ENCODE peak calls at places on chromosomes 1 and 21, in nine cellular contexts. U is tibial nerve; W is GM23248; F is lower lobe of right lung; T is CD8-positive, alpha-beta T cell; I is esophagus squamous epithelium; J is colonic mucosa; K is adrenal gland; O is fibroblast of lung. G is an unnamed sample. For H3K4me1, the result is how much of the 10 kb centered on the place peaks cover.

GRCh38 chr1:28580706-28581530 is 11.1 kb upstream of the RAB42 start:
- DNase-seq in U (no peak), W (peak), F (peak), T (peak), I (no peak), J (peak), K (peak), O (peak), G (no peak)

GRCh38 chr21:36959020-36959835 is 7.2 kb downstream of the HLCS start:
- DNase-seq in U (no peak), W (no peak), F (no peak), T (no peak), I (no peak), J (no peak), K (no peak), O (no peak), G (no peak)

GRCh38 chr1:111099289-111099688 is 40.6 kb downstream of the DRAM2 start:
- DNase-seq in U (no peak), W (no peak), F (no peak), T (no peak), I (no peak), J (no peak), K (no peak), O (no peak), G (no peak)

GRCh38 chr1:118217073-118217620 is 32.1 kb upstream of the SPAG17 start:
- DNase-seq in U (no peak), W (no peak), F (no peak), T (no peak), I (no peak), J (no peak), K (no peak), O (no peak), G (no peak)

GRCh38 chr1:9331016-9331415 is 38.3 kb downstream of the SPSB1 start:
- DNase-seq in U (no peak), W (no peak), F (no peak), T (no peak), I (no peak), J (peak), K (no peak), O (no peak), G (no peak)

GRCh38 chr1:17953921-17954320 is 153.7 kb upstream of the IGSF21 start:
- DNase-seq in U (no peak), W (no peak), F (no peak), T (no peak), I (no peak), J (no peak), K (no peak), O (no peak), G (no peak)

GRCh38 chr1:109151146-109151545 is 37.2 kb downstream of the ELAPOR1 start:
- DNase-seq in U (no peak), W (peak), F (no peak), T (no peak), I (no peak), J (peak), K (peak), O (peak), G (peak)

GRCh38 chr1:172948457-172948856 is 102.3 kb downstream of the TNFSF18 start:
- DNase-seq in U (no peak), W (peak), F (no peak), T (no peak), I (no peak), J (no peak), K (no peak), O (peak), G (no peak)

GRCh38 chr1:97308131-97308530 is 586.5 kb downstream of the PTBP2 start:
- DNase-seq in U (no peak), W (peak), F (no peak), T (no peak), I (no peak), J (no peak), K (no peak), O (peak), G (no peak)

GRCh38 chr1:209893751-209894150 is 44.3 kb upstream of the SYT14 start:
- DNase-seq in U (no peak), W (no peak), F (no peak), T (no peak), I (no peak), J (no peak), K (no peak), O (no peak), G (no peak)

GRCh38 chr1:203273869-203274602 is 31.3 kb upstream of the BTG2 start:
- DNase-seq in U (no peak), W (no peak), F (peak), T (no peak), I (no peak), J (peak), K (peak), O (no peak), G (peak)

GRCh38 chr1:14679027-14679688 is 80.7 kb downstream of the KAZN start:
- DNase-seq in U (no peak), W (no peak), F (no peak), T (no peak), I (no peak), J (no peak), K (no peak), O (no peak), G (no peak)

GRCh38 chr1:45929257-45929687 is 125.9 kb downstream of the MAST2 start:
- DNase-seq in U (no peak), W (peak), F (no peak), T (no peak), I (no peak), J (no peak), K (peak), O (peak), G (no peak)

GRCh38 chr1:201999625-202000238 is 10.7 kb upstream of the ELF3 start:
- DNase-seq in U (no peak), W (peak), F (no peak), T (no peak), I (no peak), J (no peak), K (no peak), O (peak), G (no peak)

GRCh38 chr1:31036749-31037500 is 28.6 kb downstream of the PUM1 start:
- DNase-seq in U (no peak), W (peak), F (no peak), T (no peak), I (no peak), J (no peak), K (no peak), O (peak), G (no peak)

GRCh38 chr1:172286629-172287076 is 133.8 kb upstream of the C1orf105 start:
- DNase-seq in U (peak), W (peak), F (no peak), T (no peak), I (no peak), J (no peak), K (peak), O (peak), G (peak)

GRCh38 chr21:43865471-43866181 is 603 bp downstream of the AGPAT3 start:
- DNase-seq in U (no peak), W (peak), F (peak), T (peak), I (no peak), J (peak), K (peak), O (peak), G (peak)

GRCh38 chr1:12345350-12346217 is 115.8 kb downstream of the VPS13D start:
- DNase-seq in U (no peak), W (no peak), F (no peak), T (peak), I (no peak), J (peak), K (no peak), O (no peak), G (no peak)

DNA sequence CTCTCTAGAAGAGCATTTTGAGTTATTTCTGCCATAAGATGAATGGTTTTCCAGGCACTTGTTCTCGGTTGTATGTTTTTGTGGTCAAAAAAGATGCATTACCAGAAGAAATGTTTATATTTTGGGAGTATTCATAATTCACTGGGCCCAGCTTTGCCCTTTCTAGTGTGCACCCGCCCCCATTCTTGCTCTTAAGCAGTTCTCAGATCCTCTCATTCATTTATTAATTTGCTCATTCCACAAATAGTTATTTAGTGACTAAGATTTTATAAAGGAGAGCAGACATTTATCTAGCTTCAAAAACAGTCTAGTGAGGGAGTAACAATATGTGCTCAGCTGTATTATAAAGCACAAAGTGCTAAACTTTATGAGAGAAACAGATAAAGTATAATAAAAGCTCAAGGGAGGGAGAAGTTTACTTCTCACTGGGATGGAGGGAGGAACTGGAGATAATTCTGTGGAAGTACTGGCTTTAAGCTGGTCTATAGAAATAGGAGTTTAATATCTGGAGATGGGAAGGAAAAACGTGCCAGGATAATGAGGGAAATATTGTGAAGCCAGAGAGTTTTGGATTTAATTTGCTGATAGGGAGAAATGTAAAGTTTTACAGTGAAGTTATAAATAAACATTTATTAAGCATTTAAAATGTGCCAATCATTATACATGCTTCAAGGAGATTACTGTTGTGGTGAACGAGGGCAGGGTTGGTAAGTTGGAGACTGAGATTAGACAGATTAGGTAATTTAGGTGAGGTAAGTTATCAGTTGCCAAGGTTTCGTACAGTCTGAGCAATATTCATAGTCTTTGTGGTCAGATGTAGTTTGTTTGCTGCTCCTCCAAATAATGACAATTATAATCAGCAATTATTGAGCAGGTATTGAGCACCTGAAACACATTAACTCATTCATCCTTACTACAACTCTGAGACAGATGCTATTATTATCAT is 9.1 kb upstream of the MACF1 start:
- DNase-seq in U (no peak), W (peak), F (no peak), T (peak), I (no peak), J (no peak), K (no peak), O (peak), G (no peak)
- H3K4me1 ChIP-seq in U (under half), W (half or more), F (half or more), T (half or more), I (half or more), J (under half), K (half or more), O (under half), G (under half)

DNA sequence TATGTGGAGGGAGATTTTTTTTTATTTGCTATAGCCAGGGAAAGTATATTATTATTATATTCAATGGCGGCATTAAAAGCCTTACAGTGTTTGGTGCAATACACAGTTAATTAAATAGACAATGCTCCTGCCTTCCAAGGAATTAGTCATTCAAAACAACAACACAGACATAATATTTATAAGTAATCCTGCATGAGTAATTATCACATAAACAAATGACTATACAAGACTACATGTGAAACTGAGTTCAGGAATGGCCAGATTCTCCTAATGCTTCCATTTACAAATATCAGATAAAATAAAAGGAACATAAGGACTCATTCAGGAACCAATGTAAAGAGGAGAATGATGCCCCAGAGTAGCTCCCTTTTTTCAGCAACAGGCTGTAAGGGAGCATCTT is 10.7 kb upstream of the RC3H1 start:
- DNase-seq in U (no peak), W (peak), F (no peak), T (no peak), I (no peak), J (no peak), K (no peak), O (no peak), G (no peak)
- H3K4me3 ChIP-seq in U (no peak), W (no peak), F (no peak), T (no peak), I (no peak), J (no peak), K (no peak), O (no peak), G (no peak)

GRCh38 chr1:226723640-226724532 is 15.2 kb downstream of the ITPKB start:
- DNase-seq in U (peak), W (peak), F (no peak), T (peak), I (no peak), J (no peak), K (no peak), O (peak), G (no peak)
- H3K27ac ChIP-seq in U (no peak), W (no peak), F (no peak), T (peak), I (peak), J (no peak), K (no peak), O (no peak), G (no peak)

GRCh38 chr1:33047839-33048305 is 11.2 kb upstream of the AK2 start:
- DNase-seq in U (no peak), W (peak), F (no peak), T (no peak), I (no peak), J (no peak), K (no peak), O (peak), G (no peak)
- H3K4me1 ChIP-seq in U (under half), W (under half), F (under half), T (under half), I (under half), J (under half), K (under half), O (under half), G (under half)

GRCh38 chr1:236123563-236123962 is 18.8 kb upstream of the GPR137B start:
- DNase-seq in U (no peak), W (no peak), F (no peak), T (no peak), I (no peak), J (no peak), K (no peak), O (no peak), G (no peak)

GRCh38 chr1:236119935-236120484 is 22.3 kb upstream of the GPR137B start:
- DNase-seq in U (no peak), W (no peak), F (no peak), T (no peak), I (no peak), J (no peak), K (no peak), O (no peak), G (no peak)

GRCh38 chr1:236122176-236122575 is 20.2 kb upstream of the GPR137B start:
- DNase-seq in U (no peak), W (no peak), F (no peak), T (no peak), I (no peak), J (no peak), K (no peak), O (no peak), G (no peak)

GRCh38 chr1:236117710-236118109 is 24.6 kb upstream of the GPR137B start:
- DNase-seq in U (no peak), W (no peak), F (no peak), T (no peak), I (no peak), J (no peak), K (no peak), O (no peak), G (no peak)

GRCh38 chr1:236120725-236121153 is 21.6 kb upstream of the GPR137B start:
- DNase-seq in U (no peak), W (no peak), F (no peak), T (no peak), I (no peak), J (no peak), K (no peak), O (no peak), G (no peak)
- H3K4me3 ChIP-seq in U (no peak), W (no peak), F (no peak), T (peak), I (no peak), J (no peak), K (no peak), O (no peak), G (no peak)

G was measured in psoas muscle.